ENCODE peak calls at places on chromosome 7, in six cellular contexts. E is endothelial cell of umbilical vein, O is HepG2, N is GM12878, X is A549, U is K562. S is an unnamed sample.

GRCh38 chr7:137789215-137789899 is 57.4 kb downstream of the DGKI start:
- DNase-seq in O (no peak), E (no peak), N (no peak), X (no peak), U (no peak), S (no peak)

GRCh38 chr7:1447112-1447511 is 12.2 kb downstream of the MICALL2 start:
- DNase-seq in U (no peak), O (no peak), X (no peak), E (no peak), N (no peak), S (no peak)

GRCh38 chr7:69728299-69728698 is 130.0 kb downstream of the AUTS2 start:
- DNase-seq in X (no peak), N (no peak), U (no peak), E (no peak), O (no peak), S (no peak)

GRCh38 chr7:50507898-50508470 is 57.2 kb downstream of the DDC start:
- DNase-seq in X (no peak), N (no peak), U (no peak), E (no peak), O (no peak), S (no peak)

GRCh38 chr7:102272075-102272916 is 14.4 kb upstream of the SH2B2 start:
- DNase-seq in E (peak), O (peak), N (no peak), X (peak), U (peak), S (peak)

GRCh38 chr7:115230882-115231508 is 309.1 kb downstream of the MDFIC start:
- DNase-seq in N (no peak), X (peak), U (no peak), E (peak), O (peak), S (peak)

GRCh38 chr7:151168022-151168786 is 710 bp upstream of the GBX1 start:
- DNase-seq in N (no peak), X (peak), O (no peak), U (peak), E (no peak), S (peak)

GRCh38 chr7:33062023-33062781 is at the start of gene NT5C3A:
- DNase-seq in N (no peak), U (peak), X (peak), O (no peak), E (peak), S (peak)

GRCh38 chr7:159026271-159027047 is 118.2 kb downstream of the VIPR2 start:
- DNase-seq in X (no peak), N (no peak), O (no peak), U (no peak), E (no peak), S (no peak)

GRCh38 chr7:32051128-32051527 is 19.1 kb downstream of the PDE1C start:
- DNase-seq in U (no peak), X (no peak), O (no peak), N (no peak), E (no peak), S (no peak)

GRCh38 chr7:88885131-88885530 is 89.6 kb upstream of the TEX47 start:
- DNase-seq in X (no peak), O (no peak), N (no peak), U (no peak), E (no peak), S (no peak)

GRCh38 chr7:134153493-134154093 is 26.5 kb downstream of the LRGUK start:
- DNase-seq in N (no peak), E (no peak), U (no peak), O (no peak), X (no peak), S (no peak)

GRCh38 chr7:102140952-102141370 is 145.7 kb upstream of the SH2B2 start:
- DNase-seq in O (no peak), U (no peak), X (no peak), N (peak), E (no peak), S (peak)

GRCh38 chr7:31696270-31696669 is 9.3 kb downstream of the PPP1R17 start:
- DNase-seq in O (no peak), X (no peak), U (no peak), E (no peak), N (no peak), S (no peak)

GRCh38 chr7:13920053-13920697 is 69.3 kb downstream of the ETV1 start:
- DNase-seq in U (peak), N (no peak), X (peak), O (peak), E (peak), S (no peak)

DNA sequence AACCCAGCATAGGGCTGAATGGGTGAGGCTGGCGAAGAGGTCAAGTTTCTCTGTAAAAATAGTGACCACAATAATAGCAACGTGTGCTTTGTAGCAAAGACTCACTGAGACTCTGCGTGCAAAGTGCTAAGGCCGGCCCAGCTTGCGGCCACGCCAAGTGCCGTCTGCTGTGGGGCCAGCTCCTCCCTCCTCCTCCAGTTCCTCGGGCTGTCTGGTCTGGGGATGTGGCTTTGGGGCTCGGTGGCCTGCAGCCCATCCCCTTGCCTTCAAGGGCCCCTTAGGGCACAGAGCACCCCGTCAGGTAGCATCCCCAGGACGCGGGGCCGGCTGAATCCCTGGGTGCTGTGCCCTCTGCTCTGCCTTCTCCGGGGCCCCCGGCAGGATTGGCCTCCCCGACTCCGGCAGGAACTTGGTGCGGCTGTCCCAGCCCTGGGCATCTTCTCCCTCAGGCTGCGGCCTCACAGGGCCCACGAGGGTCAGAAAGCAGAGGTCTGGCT is 7.6 kb upstream of the FAM20C start:
- DNase-seq in O (no peak), E (no peak), U (no peak), N (no peak), X (no peak), S (no peak)
- TF ChIP-seq MYC in O (no peak), E (no peak), U (no peak), N (no peak), X (no peak), S (no peak)

DNA sequence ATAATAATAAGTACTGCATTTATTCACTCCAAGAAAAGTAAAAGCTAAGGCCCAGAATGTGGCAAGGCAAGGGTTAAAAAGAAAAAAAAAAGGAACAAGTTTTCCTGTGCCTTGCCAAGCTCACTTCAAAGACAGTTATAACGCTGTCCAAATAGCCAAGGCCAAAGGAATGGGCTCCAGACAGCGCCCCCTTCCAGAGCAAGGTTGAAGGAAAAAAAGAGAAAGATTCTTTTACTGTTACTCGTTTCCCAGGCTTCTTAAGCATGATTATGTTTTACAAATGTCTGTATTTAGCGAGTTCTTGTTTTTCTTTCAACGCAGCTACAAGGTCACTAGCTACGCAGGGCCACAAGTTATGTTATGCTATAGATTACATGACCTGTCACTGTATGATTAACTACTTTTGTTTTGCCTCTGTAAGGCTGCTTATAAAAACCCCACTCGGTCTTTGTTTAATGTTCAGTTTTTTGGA is 9.1 kb upstream of the EIF4H start:
- DNase-seq in U (no peak), X (no peak), E (peak), O (no peak), N (no peak), S (peak)
- TF ChIP-seq CTCF in U (peak), X (peak), E (peak), O (peak), N (peak), S (peak)

GRCh38 chr7:37109853-37110252 is 338.8 kb downstream of the ELMO1 start:
- DNase-seq in E (peak), X (no peak), O (peak), N (no peak), U (no peak), S (peak)

GRCh38 chr7:37108615-37109014 is 340.0 kb downstream of the ELMO1 start:
- DNase-seq in X (no peak), N (no peak), O (no peak), E (no peak), U (no peak), S (peak)

GRCh38 chr7:37107047-37107446 is 341.6 kb downstream of the ELMO1 start:
- DNase-seq in U (no peak), O (no peak), X (no peak), N (no peak), E (no peak), S (no peak)

GRCh38 chr7:37110641-37111421 is 337.8 kb downstream of the ELMO1 start:
- DNase-seq in E (no peak), U (peak), N (no peak), O (no peak), X (no peak), S (peak)

DNA sequence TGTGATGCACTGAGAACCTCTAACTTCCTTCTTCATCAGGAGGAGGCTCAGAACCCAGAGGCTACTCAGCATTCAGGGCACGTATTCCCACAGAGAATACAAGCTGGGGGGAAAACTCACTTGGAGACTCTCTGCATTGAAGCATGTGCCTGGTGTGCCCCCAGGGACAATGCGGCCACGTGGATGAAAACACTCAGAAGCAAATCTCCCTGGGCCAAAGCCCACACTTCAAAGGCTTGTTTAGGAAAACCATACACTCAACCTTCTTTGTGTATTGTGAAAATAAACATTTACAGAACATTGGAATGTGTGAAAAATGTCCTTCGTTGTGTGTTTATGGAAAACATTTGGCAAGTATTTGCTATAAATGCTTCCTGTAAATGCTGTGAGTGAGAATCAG is 339.6 kb downstream of the ELMO1 start:
- DNase-seq in N (no peak), E (peak), X (no peak), O (peak), U (no peak), S (no peak)
- TF ChIP-seq MYC in N (no peak), E (no peak), X (no peak), O (no peak), U (no peak), S (no peak)

DNA sequence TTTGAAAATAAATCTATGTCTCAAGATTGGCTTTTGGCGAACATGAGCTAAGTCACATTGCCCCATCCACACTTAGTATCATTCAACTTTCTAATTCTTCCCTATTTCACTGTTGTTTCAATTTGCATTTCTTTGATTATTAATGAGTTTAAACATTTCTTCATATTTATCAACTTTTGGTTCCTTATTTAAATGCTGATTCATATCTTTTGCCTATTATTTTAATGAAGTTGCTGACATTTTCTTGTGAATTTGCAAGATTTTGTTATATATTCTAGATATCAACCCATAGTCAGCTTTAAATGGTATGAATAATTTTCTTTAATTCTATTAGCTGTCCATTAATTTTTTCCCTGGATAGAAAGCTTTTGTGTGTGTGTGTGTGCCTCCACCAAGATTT is 14.4 kb upstream of the TSGA13 start:
- DNase-seq in E (no peak), O (no peak), U (no peak), N (no peak), X (no peak), S (no peak)
- TF ChIP-seq CTCF in E (no peak), O (no peak), U (no peak), N (no peak), X (no peak), S (no peak)

GRCh38 chr7:116683786-116684185 is 11.8 kb downstream of the MET start:
- DNase-seq in E (no peak), N (peak), X (no peak), O (no peak), U (no peak), S (peak)

GRCh38 chr7:116687801-116688201 is 15.8 kb downstream of the MET start:
- DNase-seq in U (no peak), N (no peak), X (peak), E (peak), O (peak), S (peak)

GRCh38 chr7:116686033-116686432 is 14.0 kb downstream of the MET start:
- DNase-seq in X (no peak), U (no peak), E (no peak), N (no peak), O (peak), S (no peak)

GRCh38 chr7:116689787-116690186 is 17.8 kb downstream of the MET start:
- DNase-seq in E (no peak), X (no peak), N (no peak), O (no peak), U (no peak), S (peak)

DNA sequence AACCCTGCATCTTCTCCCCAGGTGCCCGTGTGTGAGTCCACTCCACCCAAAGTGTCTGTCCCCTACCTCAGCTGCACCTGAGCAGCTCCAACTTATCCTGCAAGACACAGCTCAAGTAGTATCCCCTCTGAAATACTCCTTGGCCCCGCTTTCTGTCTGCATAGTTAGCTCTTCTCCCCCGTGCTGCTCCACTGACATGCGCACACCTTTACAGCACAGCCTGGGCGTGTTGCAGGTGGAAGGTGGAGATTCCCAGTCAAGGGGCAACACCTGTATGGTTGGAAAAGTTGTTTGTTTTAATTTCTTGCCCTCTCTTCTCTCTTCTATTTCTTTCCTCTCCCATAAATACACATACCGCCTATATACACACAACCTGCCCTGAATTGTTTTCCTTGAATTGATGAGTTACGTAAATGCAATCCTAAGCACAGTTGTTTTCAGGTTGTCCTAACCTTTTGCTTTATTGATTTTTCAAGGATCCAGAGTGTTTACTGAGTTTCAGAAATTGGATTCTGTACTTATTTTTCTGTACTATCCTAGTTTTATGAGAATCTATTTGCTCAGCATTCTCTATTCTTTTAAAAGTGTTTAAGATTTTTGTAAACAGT is 14.9 kb downstream of the MET start:
- DNase-seq in E (no peak), O (peak), N (no peak), X (no peak), U (no peak), S (no peak)
- TF ChIP-seq MYC in E (no peak), O (no peak), N (no peak), X (no peak), U (no peak), S (no peak)

DNA sequence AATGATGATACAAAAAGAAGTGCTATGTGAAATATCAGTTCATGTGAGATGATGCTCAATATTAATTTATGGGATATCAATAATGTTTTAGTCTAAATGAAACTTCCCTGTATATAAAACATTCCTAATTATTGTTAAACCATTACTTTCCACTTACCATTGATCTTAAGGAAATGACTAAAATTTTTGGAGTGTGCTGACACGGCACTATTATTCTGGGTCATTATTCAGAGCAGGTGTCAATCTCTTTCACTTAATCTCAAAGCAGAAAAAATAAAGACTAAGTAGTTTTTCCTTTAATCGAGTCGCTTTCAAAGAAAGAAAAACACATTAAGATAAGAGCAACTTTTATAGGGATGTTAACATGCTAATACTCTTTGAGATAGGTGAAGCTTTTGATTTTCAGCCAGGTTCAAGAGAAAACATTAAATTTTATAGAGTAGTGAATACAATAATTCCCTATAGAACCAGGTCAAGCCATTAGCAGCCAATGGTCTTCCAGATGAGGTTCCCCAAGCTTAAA is 11.4 kb upstream of the CREB5 start:
- DNase-seq in N (no peak), E (no peak), U (no peak), O (no peak), X (no peak), S (no peak)
- TF ChIP-seq CTCF in N (no peak), E (no peak), U (no peak), O (no peak), X (no peak), S (no peak)

GRCh38 chr7:107021600-107021999 is 22.9 kb upstream of the PRKAR2B start:
- DNase-seq in E (no peak), X (no peak), U (no peak), N (no peak), O (no peak), S (no peak)

GRCh38 chr7:107024906-107025305 is 19.6 kb upstream of the PRKAR2B start:
- DNase-seq in X (no peak), E (no peak), N (no peak), O (no peak), U (no peak), S (no peak)

GRCh38 chr7:107025449-107026103 is 18.9 kb upstream of the PRKAR2B start:
- DNase-seq in O (no peak), U (peak), X (no peak), N (no peak), E (no peak), S (peak)

GRCh38 chr7:107020400-107020799 is 24.1 kb upstream of the PRKAR2B start:
- DNase-seq in U (no peak), X (no peak), O (no peak), E (no peak), N (no peak), S (no peak)

GRCh38 chr7:107023522-107024149 is 20.9 kb upstream of the PRKAR2B start:
- DNase-seq in E (no peak), U (no peak), O (no peak), N (no peak), X (no peak), S (no peak)
- TF ChIP-seq MYC in E (no peak), U (no peak), O (no peak), N (no peak), X (no peak), S (no peak)

DNA sequence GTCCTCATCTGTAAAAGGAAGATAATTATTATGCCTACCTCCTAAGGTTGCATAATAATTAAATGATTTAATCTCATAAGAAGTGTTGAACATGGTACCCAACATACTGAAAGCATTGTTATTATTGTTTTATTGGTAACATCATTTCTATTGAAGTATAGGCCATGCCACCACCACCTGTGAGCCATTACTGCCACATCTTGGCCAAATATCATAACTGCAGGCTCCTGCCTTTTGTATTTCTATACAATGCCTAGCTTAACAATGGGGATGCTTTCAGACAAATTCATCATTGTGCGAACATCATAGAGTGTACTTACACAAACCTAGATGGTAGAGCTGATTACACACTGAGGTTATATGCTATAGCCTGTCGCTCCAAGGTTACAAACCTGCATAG is 61.1 kb upstream of the NPSR1 start:
- DNase-seq in X (no peak), O (peak), U (no peak), N (no peak), E (peak), S (peak)
- TF ChIP-seq CTCF in X (peak), O (peak), U (no peak), N (peak), E (peak), S (peak)

GRCh38 chr7:116595063-116595462 is 70.2 kb downstream of the CAV1 start:
- DNase-seq in U (no peak), N (no peak), X (no peak), E (no peak), O (no peak), S (no peak)

GRCh38 chr7:116597384-116597783 is 72.5 kb downstream of the CAV1 start:
- DNase-seq in X (no peak), U (no peak), O (no peak), E (no peak), N (no peak), S (no peak)

GRCh38 chr7:116598846-116599245 is 73.2 kb upstream of the MET start:
- DNase-seq in E (peak), U (no peak), N (no peak), O (no peak), X (no peak), S (no peak)

GRCh38 chr7:116601426-116601825 is 70.6 kb upstream of the MET start:
- DNase-seq in X (no peak), E (no peak), N (no peak), U (no peak), O (no peak), S (no peak)

DNA sequence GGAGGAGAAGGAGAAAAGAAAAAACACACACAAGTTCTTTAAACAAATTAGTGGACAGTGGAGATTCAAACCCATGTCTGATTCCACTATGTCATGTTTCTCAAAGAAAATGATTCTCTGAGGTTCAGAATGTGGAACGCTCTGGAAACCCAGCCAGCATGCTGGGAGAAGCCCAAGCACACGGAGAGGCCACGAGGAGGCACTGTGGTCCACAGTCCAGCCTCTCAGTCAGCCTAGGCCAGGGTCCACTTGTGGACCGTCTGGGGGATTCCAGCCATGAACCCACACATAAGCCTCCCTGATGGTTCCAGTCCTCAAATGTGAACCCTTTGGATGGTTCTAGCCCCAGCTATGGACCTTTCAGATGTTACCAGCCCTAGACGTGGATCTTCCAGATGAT is 73.4 kb downstream of the CAV1 start:
- DNase-seq in E (no peak), U (peak), X (no peak), N (no peak), O (no peak), S (peak)
- TF ChIP-seq MYC in E (no peak), U (no peak), X (no peak), N (no peak), O (no peak), S (no peak)

S was measured in NB4.